ENCODE peak calls at places on chromosome 5, in ten cellular contexts. One of them, this sample, is unnamed.

GRCh38 chr5:134084570-134084969 is 29.9 kb upstream of the TCF7 start:
- DNase-seq in NCI-H526: no peak
- DNase-seq in GM12865: no peak
- DNase-seq in GM06990: no peak
- DNase-seq in MCF 10A: no peak
- DNase-seq in T47D: no peak
- DNase-seq in AML-193: no peak
- DNase-seq in tibial nerve: no peak
- DNase-seq in MV-4-11: no peak
- DNase-seq in HS-5: no peak
- DNase-seq in this sample: no peak

GRCh38 chr5:76582252-76583162 is 40.7 kb downstream of the F2RL2 start:
- DNase-seq in tibial nerve: no peak
- DNase-seq in MCF 10A: no peak
- DNase-seq in GM06990: peak
- DNase-seq in AML-193: no peak
- DNase-seq in MV-4-11: peak
- DNase-seq in NCI-H526: no peak
- DNase-seq in HS-5: no peak
- DNase-seq in T47D: no peak
- DNase-seq in GM12865: peak
- DNase-seq in this sample: peak

GRCh38 chr5:134543820-134544692 is 18.6 kb downstream of the JADE2 start:
- DNase-seq in T47D: no peak
- DNase-seq in AML-193: no peak
- DNase-seq in HS-5: no peak
- DNase-seq in GM06990: peak
- DNase-seq in GM12865: peak
- DNase-seq in MV-4-11: no peak
- DNase-seq in tibial nerve: no peak
- DNase-seq in NCI-H526: no peak
- DNase-seq in MCF 10A: no peak
- DNase-seq in this sample: no peak

GRCh38 chr5:7881816-7882215 is 12.9 kb downstream of the MTRR start:
- DNase-seq in MCF 10A: no peak
- DNase-seq in GM12865: no peak
- DNase-seq in NCI-H526: no peak
- DNase-seq in T47D: no peak
- DNase-seq in MV-4-11: no peak
- DNase-seq in HS-5: no peak
- DNase-seq in tibial nerve: no peak
- DNase-seq in GM06990: no peak
- DNase-seq in AML-193: no peak
- DNase-seq in this sample: no peak

GRCh38 chr5:170184007-170184687 is 48.6 kb upstream of the C5orf58 start:
- DNase-seq in MCF 10A: peak
- DNase-seq in T47D: peak
- DNase-seq in MV-4-11: peak
- DNase-seq in AML-193: peak
- DNase-seq in HS-5: peak
- DNase-seq in tibial nerve: peak
- DNase-seq in GM06990: peak
- DNase-seq in GM12865: peak
- DNase-seq in NCI-H526: peak
- DNase-seq in this sample: peak

GRCh38 chr5:141522301-141522700 is 33.4 kb downstream of the PCDHGC5 start:
- DNase-seq in GM12865: no peak
- DNase-seq in GM06990: no peak
- DNase-seq in MCF 10A: no peak
- DNase-seq in tibial nerve: no peak
- DNase-seq in MV-4-11: no peak
- DNase-seq in T47D: no peak
- DNase-seq in AML-193: no peak
- DNase-seq in HS-5: no peak
- DNase-seq in NCI-H526: no peak
- DNase-seq in this sample: no peak

GRCh38 chr5:69528015-69528414 is 32.0 kb upstream of the GTF2H2C start:
- DNase-seq in HS-5: no peak
- DNase-seq in GM12865: no peak
- DNase-seq in T47D: peak
- DNase-seq in MV-4-11: no peak
- DNase-seq in tibial nerve: no peak
- DNase-seq in NCI-H526: no peak
- DNase-seq in MCF 10A: no peak
- DNase-seq in GM06990: no peak
- DNase-seq in AML-193: no peak
- DNase-seq in this sample: no peak

GRCh38 chr5:177304392-177305119 is 957 bp downstream of the PRELID1 start:
- DNase-seq in HS-5: no peak
- DNase-seq in tibial nerve: no peak
- DNase-seq in T47D: peak
- DNase-seq in MV-4-11: no peak
- DNase-seq in MCF 10A: peak
- DNase-seq in GM12865: peak
- DNase-seq in GM06990: no peak
- DNase-seq in AML-193: peak
- DNase-seq in NCI-H526: no peak
- DNase-seq in this sample: peak

GRCh38 chr5:145855842-145856267 is 17.0 kb downstream of the GRXCR2 start:
- DNase-seq in AML-193: no peak
- DNase-seq in tibial nerve: no peak
- DNase-seq in MV-4-11: no peak
- DNase-seq in GM06990: no peak
- DNase-seq in GM12865: no peak
- DNase-seq in MCF 10A: no peak
- DNase-seq in T47D: no peak
- DNase-seq in NCI-H526: peak
- DNase-seq in HS-5: no peak
- DNase-seq in this sample: no peak

GRCh38 chr5:50958852-50959457 is 292.5 kb downstream of the PARP8 start:
- DNase-seq in GM12865: peak
- DNase-seq in MV-4-11: peak
- DNase-seq in tibial nerve: no peak
- DNase-seq in T47D: peak
- DNase-seq in AML-193: peak
- DNase-seq in HS-5: no peak
- DNase-seq in NCI-H526: no peak
- DNase-seq in MCF 10A: peak
- DNase-seq in GM06990: no peak
- DNase-seq in this sample: peak

GRCh38 chr5:103089272-103089671 is 30.7 kb downstream of the GIN1 start:
- DNase-seq in HS-5: no peak
- DNase-seq in AML-193: no peak
- DNase-seq in NCI-H526: no peak
- DNase-seq in MV-4-11: no peak
- DNase-seq in MCF 10A: no peak
- DNase-seq in T47D: no peak
- DNase-seq in GM06990: no peak
- DNase-seq in tibial nerve: no peak
- DNase-seq in GM12865: no peak
- DNase-seq in this sample: no peak

GRCh38 chr5:93890657-93891056 is 149.3 kb upstream of the POU5F2 start:
- DNase-seq in HS-5: no peak
- DNase-seq in tibial nerve: no peak
- DNase-seq in GM12865: no peak
- DNase-seq in GM06990: no peak
- DNase-seq in MV-4-11: peak
- DNase-seq in AML-193: no peak
- DNase-seq in T47D: peak
- DNase-seq in MCF 10A: no peak
- DNase-seq in NCI-H526: no peak
- DNase-seq in this sample: no peak

GRCh38 chr5:166926098-166926497 is 1365.3 kb upstream of the WWC1 start:
- DNase-seq in HS-5: no peak
- DNase-seq in T47D: peak
- DNase-seq in tibial nerve: no peak
- DNase-seq in AML-193: no peak
- DNase-seq in NCI-H526: no peak
- DNase-seq in MCF 10A: no peak
- DNase-seq in MV-4-11: no peak
- DNase-seq in GM06990: no peak
- DNase-seq in GM12865: no peak
- DNase-seq in this sample: peak

GRCh38 chr5:14714706-14715105 is 50.2 kb downstream of the OTULIN start:
- DNase-seq in AML-193: no peak
- DNase-seq in MV-4-11: peak
- DNase-seq in GM12865: no peak
- DNase-seq in HS-5: no peak
- DNase-seq in T47D: no peak
- DNase-seq in NCI-H526: no peak
- DNase-seq in GM06990: no peak
- DNase-seq in MCF 10A: peak
- DNase-seq in tibial nerve: no peak
- DNase-seq in this sample: peak

GRCh38 chr5:60700347-60700815 is 415 bp upstream of the DEPDC1B start:
- DNase-seq in MV-4-11: peak
- DNase-seq in NCI-H526: peak
- DNase-seq in HS-5: no peak
- DNase-seq in tibial nerve: no peak
- DNase-seq in MCF 10A: peak
- DNase-seq in AML-193: peak
- DNase-seq in T47D: peak
- DNase-seq in GM06990: no peak
- DNase-seq in GM12865: peak
- DNase-seq in this sample: no peak

GRCh38 chr5:122773615-122774014 is 1.3 kb upstream of the SNX2 start:
- DNase-seq in GM06990: no peak
- DNase-seq in T47D: peak
- DNase-seq in HS-5: no peak
- DNase-seq in tibial nerve: no peak
- DNase-seq in GM12865: no peak
- DNase-seq in AML-193: peak
- DNase-seq in NCI-H526: no peak
- DNase-seq in MCF 10A: no peak
- DNase-seq in MV-4-11: peak
- DNase-seq in this sample: no peak

GRCh38 chr5:60722416-60722815 is 22.4 kb upstream of the DEPDC1B start:
- DNase-seq in GM06990: no peak
- DNase-seq in NCI-H526: peak
- DNase-seq in MCF 10A: no peak
- DNase-seq in tibial nerve: no peak
- DNase-seq in HS-5: no peak
- DNase-seq in GM12865: no peak
- DNase-seq in T47D: peak
- DNase-seq in AML-193: no peak
- DNase-seq in MV-4-11: no peak
- DNase-seq in this sample: no peak

GRCh38 chr5:100496296-100496695 is 38.9 kb upstream of the FAM174A start:
- DNase-seq in T47D: no peak
- DNase-seq in AML-193: no peak
- DNase-seq in GM06990: no peak
- DNase-seq in HS-5: no peak
- DNase-seq in MCF 10A: no peak
- DNase-seq in MV-4-11: no peak
- DNase-seq in NCI-H526: no peak
- DNase-seq in tibial nerve: no peak
- DNase-seq in GM12865: no peak
- DNase-seq in this sample: no peak

GRCh38 chr5:109689740-109690455 is at the start of gene MAN2A1:
- DNase-seq in GM06990: peak
- DNase-seq in AML-193: peak
- DNase-seq in MCF 10A: peak
- DNase-seq in T47D: peak
- DNase-seq in MV-4-11: peak
- DNase-seq in NCI-H526: peak
- DNase-seq in HS-5: peak
- DNase-seq in tibial nerve: peak
- DNase-seq in GM12865: peak
- DNase-seq in this sample: peak

GRCh38 chr5:7714119-7714518 is 136.8 kb downstream of the CFAP90 start:
- DNase-seq in MCF 10A: no peak
- DNase-seq in tibial nerve: no peak
- DNase-seq in MV-4-11: no peak
- DNase-seq in GM12865: no peak
- DNase-seq in NCI-H526: no peak
- DNase-seq in AML-193: no peak
- DNase-seq in GM06990: no peak
- DNase-seq in HS-5: no peak
- DNase-seq in T47D: no peak
- DNase-seq in this sample: peak

GRCh38 chr5:66882592-66883227 is 286.5 kb downstream of the MAST4 start:
- DNase-seq in GM12865: peak
- DNase-seq in tibial nerve: no peak
- DNase-seq in NCI-H526: no peak
- DNase-seq in MV-4-11: no peak
- DNase-seq in T47D: no peak
- DNase-seq in HS-5: no peak
- DNase-seq in MCF 10A: peak
- DNase-seq in GM06990: no peak
- DNase-seq in AML-193: no peak
- DNase-seq in this sample: peak

GRCh38 chr5:171762016-171762415 is 23.6 kb upstream of the SMIM23 start:
- DNase-seq in AML-193: no peak
- DNase-seq in GM12865: no peak
- DNase-seq in tibial nerve: no peak
- DNase-seq in HS-5: no peak
- DNase-seq in MV-4-11: no peak
- DNase-seq in MCF 10A: no peak
- DNase-seq in GM06990: no peak
- DNase-seq in NCI-H526: no peak
- DNase-seq in T47D: no peak
- DNase-seq in this sample: no peak

GRCh38 chr5:170254056-170254455 is 21.3 kb downstream of the C5orf58 start:
- DNase-seq in tibial nerve: no peak
- DNase-seq in T47D: no peak
- DNase-seq in GM12865: peak
- DNase-seq in HS-5: no peak
- DNase-seq in GM06990: peak
- DNase-seq in MV-4-11: no peak
- DNase-seq in NCI-H526: peak
- DNase-seq in AML-193: no peak
- DNase-seq in MCF 10A: peak
- DNase-seq in this sample: no peak

GRCh38 chr5:73841641-73842040 is 215.6 kb downstream of the ARHGEF28 start:
- DNase-seq in NCI-H526: no peak
- DNase-seq in MCF 10A: no peak
- DNase-seq in GM06990: no peak
- DNase-seq in HS-5: no peak
- DNase-seq in tibial nerve: no peak
- DNase-seq in GM12865: no peak
- DNase-seq in T47D: no peak
- DNase-seq in MV-4-11: no peak
- DNase-seq in AML-193: no peak
- DNase-seq in this sample: no peak

GRCh38 chr5:178284095-178284675 is 51.6 kb upstream of the PHYKPL start:
- DNase-seq in MV-4-11: peak
- DNase-seq in HS-5: no peak
- DNase-seq in MCF 10A: peak
- DNase-seq in AML-193: peak
- DNase-seq in tibial nerve: no peak
- DNase-seq in NCI-H526: peak
- DNase-seq in GM12865: peak
- DNase-seq in GM06990: no peak
- DNase-seq in T47D: no peak
- DNase-seq in this sample: no peak

GRCh38 chr5:76404694-76405306 is 1.7 kb downstream of the IQGAP2 start:
- DNase-seq in GM06990: no peak
- DNase-seq in MCF 10A: no peak
- DNase-seq in tibial nerve: no peak
- DNase-seq in MV-4-11: peak
- DNase-seq in GM12865: no peak
- DNase-seq in HS-5: no peak
- DNase-seq in NCI-H526: no peak
- DNase-seq in T47D: no peak
- DNase-seq in AML-193: no peak
- DNase-seq in this sample: no peak

GRCh38 chr5:96538831-96539250 is 105.8 kb upstream of the PCSK1 start:
- DNase-seq in tibial nerve: no peak
- DNase-seq in MV-4-11: peak
- DNase-seq in AML-193: no peak
- DNase-seq in NCI-H526: no peak
- DNase-seq in MCF 10A: no peak
- DNase-seq in GM12865: no peak
- DNase-seq in GM06990: no peak
- DNase-seq in HS-5: peak
- DNase-seq in T47D: no peak
- DNase-seq in this sample: peak

This sample was measured in HT1080.